ENCODE peak calls at places on chromosome 6, in ten cellular contexts. I is CD8-positive, alpha-beta T cell; O is suprapubic skin; G is fibroblast of mammary gland; R is naive thymus-derived CD8-positive, alpha-beta T cell; N is MCF 10A; T is GM12878; Y is EL; X is globus pallidus; B is heart left ventricle. E is an unnamed sample.

GRCh38 chr6:138455746-138456392 is 43.4 kb downstream of the NHSL1 start:
- DNase-seq in T (peak), I (no peak), B (no peak), O (no peak), G (peak), N (peak), R (no peak), Y (peak), X (no peak), E (no peak)

GRCh38 chr6:107735906-107736635 is 88.0 kb downstream of the SCML4 start:
- DNase-seq in Y (no peak), G (no peak), R (no peak), X (no peak), I (no peak), T (no peak), O (no peak), B (no peak), N (no peak), E (no peak)

GRCh38 chr6:40582892-40583291 is 4.3 kb downstream of the LRFN2 start:
- DNase-seq in T (no peak), G (no peak), O (no peak), Y (no peak), B (no peak), I (no peak), X (no peak), R (no peak), N (no peak), E (no peak)

GRCh38 chr6:157755032-157755751 is 67.9 kb upstream of the SNX9 start:
- DNase-seq in R (no peak), G (no peak), B (no peak), I (no peak), O (no peak), X (no peak), N (no peak), Y (peak), T (no peak), E (no peak)

GRCh38 chr6:16437984-16438383 is 199.6 kb downstream of the GMPR start:
- DNase-seq in N (no peak), O (no peak), R (no peak), X (no peak), I (peak), G (no peak), B (no peak), T (no peak), Y (no peak), E (no peak)

GRCh38 chr6:13794184-13794583 is 20.2 kb downstream of the MCUR1 start:
- DNase-seq in O (no peak), N (peak), Y (peak), X (no peak), R (no peak), T (peak), I (no peak), G (peak), B (no peak), E (no peak)

GRCh38 chr6:4763921-4764320 is 12.3 kb upstream of the CDYL start:
- DNase-seq in R (no peak), O (no peak), B (no peak), Y (no peak), T (no peak), G (no peak), X (no peak), N (no peak), I (no peak), E (no peak)

GRCh38 chr6:150118642-150119041 is 24.2 kb upstream of the PPP1R14C start:
- DNase-seq in T (no peak), I (no peak), Y (no peak), X (no peak), G (no peak), R (no peak), O (no peak), B (no peak), N (no peak), E (no peak)

GRCh38 chr6:104728444-104728843 is 131.3 kb downstream of the HACE1 start:
- DNase-seq in T (no peak), R (no peak), Y (peak), O (no peak), I (no peak), G (no peak), N (no peak), X (no peak), B (no peak), E (no peak)

E was measured in G401.